ENCODE peak calls at places on chromosomes 2 and 18, in nine cellular contexts. M, Y, Z, X, V, L, K, P and T are unnamed samples.

GRCh38 chr2:171568085-171568484 is 45.8 kb downstream of the CYBRD1 start:
- DNase-seq in M (no peak), Y (no peak), Z (no peak), X (no peak), V (peak), L (no peak), K (no peak), P (peak), T (no peak)

GRCh38 chr2:136212426-136213378 is 94.8 kb upstream of the CXCR4 start:
- DNase-seq in M (no peak), Y (no peak), Z (no peak), X (no peak), V (no peak), L (no peak), K (no peak), P (no peak), T (peak)

GRCh38 chr2:25169073-25169470 is 692 bp upstream of the POMC start:
- DNase-seq in M (no peak), Y (no peak), Z (no peak), X (no peak), V (no peak), L (no peak), K (no peak), P (no peak), T (no peak)

GRCh38 chr2:213991454-213992108 is 419.3 kb upstream of the VWC2L start:
- DNase-seq in M (no peak), Y (no peak), Z (no peak), X (no peak), V (no peak), L (no peak), K (no peak), P (peak), T (no peak)

GRCh38 chr2:5673148-5673860 is 18.9 kb upstream of the SOX11 start:
- DNase-seq in M (no peak), Y (no peak), Z (peak), X (no peak), V (no peak), L (no peak), K (peak), P (no peak), T (no peak)

GRCh38 chr2:107025869-107026380 is 140.0 kb upstream of the ST6GAL2 start:
- DNase-seq in M (no peak), Y (no peak), Z (no peak), X (no peak), V (peak), L (peak), K (no peak), P (peak), T (no peak)

GRCh38 chr2:154699560-154699901 is 1.0 kb downstream of the KCNJ3 start:
- DNase-seq in M (no peak), Y (no peak), Z (no peak), X (no peak), V (no peak), L (no peak), K (no peak), P (no peak), T (no peak)

GRCh38 chr2:240960309-240960962 is 38.0 kb upstream of the SNED1 start:
- DNase-seq in M (no peak), Y (no peak), Z (no peak), X (peak), V (no peak), L (no peak), K (no peak), P (no peak), T (no peak)

GRCh38 chr18:22228930-22229329 is 59.5 kb downstream of the GATA6 start:
- DNase-seq in M (no peak), Y (no peak), Z (no peak), X (no peak), V (no peak), L (peak), K (no peak), P (peak), T (no peak)

GRCh38 chr18:23619388-23619873 is 33.1 kb upstream of the NPC1 start:
- DNase-seq in M (peak), Y (no peak), Z (no peak), X (no peak), V (no peak), L (no peak), K (peak), P (peak), T (no peak)

GRCh38 chr2:232836934-232837333 is 33.1 kb upstream of the SNORC start:
- DNase-seq in M (no peak), Y (no peak), Z (no peak), X (no peak), V (no peak), L (no peak), K (no peak), P (no peak), T (no peak)

GRCh38 chr2:21836766-21837543 is 713.2 kb downstream of the TDRD15 start:
- DNase-seq in M (no peak), Y (no peak), Z (no peak), X (no peak), V (no peak), L (no peak), K (no peak), P (no peak), T (no peak)

GRCh38 chr18:13614701-13615288 is 111.6 kb downstream of the FAM210A start:
- DNase-seq in M (no peak), Y (no peak), Z (no peak), X (peak), V (no peak), L (no peak), K (no peak), P (no peak), T (no peak)

GRCh38 chr2:105373895-105374401 is 24.9 kb downstream of the FHL2 start:
- DNase-seq in M (no peak), Y (no peak), Z (no peak), X (peak), V (no peak), L (no peak), K (no peak), P (no peak), T (no peak)

GRCh38 chr2:223929575-223930001 is 15.5 kb downstream of the WDFY1 start:
- DNase-seq in M (no peak), Y (no peak), Z (no peak), X (no peak), V (no peak), L (no peak), K (no peak), P (no peak), T (no peak)

GRCh38 chr2:108058575-108059137 is 72.3 kb downstream of the SLC5A7 start:
- DNase-seq in M (no peak), Y (no peak), Z (no peak), X (no peak), V (no peak), L (no peak), K (no peak), P (no peak), T (no peak)

GRCh38 chr2:240169486-240170353 is 29.3 kb upstream of the OTOS start:
- DNase-seq in M (no peak), Y (no peak), Z (no peak), X (no peak), V (no peak), L (no peak), K (no peak), P (no peak), T (no peak)

GRCh38 chr2:66428986-66429612 is 5.8 kb upstream of the MEIS1 start:
- DNase-seq in M (no peak), Y (peak), Z (peak), X (no peak), V (no peak), L (peak), K (no peak), P (peak), T (no peak)